ENCODE peak calls at places on chromosomes 11 and 22, in seven cellular contexts. T is MM.1S; U is GM04504; Q is stimulated activated CD8-positive, alpha-beta memory T cell treated with anti-CD3 and anti-CD28 coated beads, Interleukin-7, amount 100 ng/mL, for 1 hour; G is uterus; S is AG09319; P is OCI-LY7. B is an unnamed sample.
A peak's percentile ranks its signal among the peaks of the same experiment; 100 is the strongest.

GRCh38 chr11:86174101-86175046 is 70.2 kb upstream of the EED start:
- DNase-seq in U (peak; percentile 95), S (peak; percentile 90), T (no peak), P (no peak), G (peak; percentile 72), Q (no peak), B (no peak)

GRCh38 chr22:47402876-47403525 is 640.6 kb downstream of the TBC1D22A start:
- DNase-seq in P (no peak), S (no peak), T (no peak), Q (no peak), U (no peak), G (no peak), B (no peak)

GRCh38 chr22:44701824-44702478 is at the start of gene PRR5:
- DNase-seq in Q (peak; percentile 60), P (peak; percentile 78), U (peak; percentile 70), G (peak; percentile 71), S (peak; percentile 62), T (no peak), B (peak; percentile 75)

GRCh38 chr11:103806130-103806900 is 230.1 kb upstream of the DDI1 start:
- DNase-seq in S (peak; percentile 57), T (no peak), Q (no peak), G (no peak), U (peak; percentile 38), P (no peak), B (no peak)

GRCh38 chr11:40274017-40274416 is 1185.4 kb downstream of the LRRC4C start:
- DNase-seq in U (peak; percentile 13), Q (no peak), P (no peak), S (no peak), G (no peak), T (no peak), B (no peak)

GRCh38 chr11:18527512-18527911 is 770 bp upstream of the TSG101 start:
- DNase-seq in S (peak; percentile 50), Q (no peak), T (peak; percentile 8), U (peak; percentile 19), P (peak; percentile 31), G (no peak), B (peak; percentile 11)

GRCh38 chr11:64360403-64360980 is 1.5 kb downstream of the RPS6KA4 start:
- DNase-seq in U (no peak), P (no peak), G (no peak), S (no peak), T (no peak), Q (no peak), B (peak; percentile 83)

GRCh38 chr22:37057226-37057625 is 5.7 kb downstream of the KCTD17 start:
- DNase-seq in S (no peak), Q (no peak), P (no peak), G (no peak), T (no peak), U (no peak), B (no peak)

GRCh38 chr11:70883973-70884688 is 368.2 kb downstream of the SHANK2 start:
- DNase-seq in Q (no peak), U (no peak), G (no peak), T (no peak), S (no peak), P (no peak), B (no peak)

GRCh38 chr11:71144736-71145135 is 107.6 kb downstream of the SHANK2 start:
- DNase-seq in S (no peak), T (no peak), G (no peak), Q (no peak), U (no peak), P (no peak), B (no peak)

GRCh38 chr11:44243633-44244343 is 66.2 kb downstream of the ALX4 start:
- DNase-seq in G (no peak), T (no peak), U (no peak), S (no peak), Q (no peak), P (no peak), B (no peak)

GRCh38 chr11:124445646-124446139 is at the start of gene OR8B8:
- DNase-seq in S (no peak), T (no peak), Q (no peak), P (no peak), G (no peak), U (no peak), B (no peak)

GRCh38 chr22:37640591-37641250 is 1.3 kb downstream of the SH3BP1 start:
- DNase-seq in U (no peak), G (no peak), S (no peak), P (no peak), Q (no peak), T (no peak), B (no peak)

B was measured in Kasumi-1.